ENCODE peak calls at places on chromosomes 2 and 18, in eight cellular contexts. D is GM06990, K is Calu3, F is brain microvascular endothelial cell, H is fibroblast of lung, N is lower leg skin, Y is WTC11, Z is GM20000. G is an unnamed sample.
A peak's percentile ranks its signal among the peaks of the same experiment; 100 is the strongest.

GRCh38 chr2:83957001-83957400 is 502.1 kb downstream of the SUCLG1 start:
- DNase-seq in D (no peak), K (no peak), F (no peak), H (no peak), N (no peak), Y (no peak), Z (no peak), G (no peak)

GRCh38 chr18:36176739-36177138 is 10.6 kb upstream of the MOCOS start:
- DNase-seq in D (no peak), K (no peak), F (peak; percentile 36), H (peak; percentile 34), N (no peak), Y (no peak), Z (no peak), G (no peak)

GRCh38 chr18:63882333-63883141 is 5.0 kb upstream of the SERPINB2 start:
- DNase-seq in D (no peak), K (peak; percentile 88), F (peak; percentile 99), H (peak; percentile 88), N (peak; percentile 55), Y (no peak), Z (no peak), G (peak; percentile 82)

GRCh38 chr2:164812378-164812777 is 29.2 kb downstream of the COBLL1 start:
- DNase-seq in D (no peak), K (no peak), F (no peak), H (no peak), N (no peak), Y (no peak), Z (no peak), G (no peak)

GRCh38 chr2:173545364-173545734 is 190.7 kb downstream of the CDCA7 start:
- DNase-seq in D (no peak), K (peak; percentile 22), F (peak; percentile 37), H (no peak), N (no peak), Y (no peak), Z (no peak), G (no peak)

GRCh38 chr2:238653436-238654109 is 194.3 kb upstream of the TWIST2 start:
- DNase-seq in D (no peak), K (no peak), F (no peak), H (no peak), N (peak; percentile 11), Y (no peak), Z (no peak), G (no peak)

GRCh38 chr2:102064679-102065674 is 73.2 kb downstream of the IL1R2 start:
- DNase-seq in D (no peak), K (no peak), F (peak; percentile 51), H (no peak), N (no peak), Y (no peak), Z (no peak), G (no peak)

GRCh38 chr2:109349555-109350430 is 220.8 kb downstream of the SH3RF3 start:
- DNase-seq in D (no peak), K (no peak), F (no peak), H (no peak), N (no peak), Y (peak; percentile 38), Z (no peak), G (no peak)

GRCh38 chr2:47799210-47799609 is 16.3 kb downstream of the MSH6 start:
- DNase-seq in D (no peak), K (no peak), F (no peak), H (no peak), N (no peak), Y (no peak), Z (no peak), G (no peak)

GRCh38 chr2:159030674-159031380 is 62.4 kb downstream of the TANC1 start:
- DNase-seq in D (no peak), K (peak; percentile 23), F (peak; percentile 66), H (peak; percentile 86), N (no peak), Y (no peak), Z (no peak), G (no peak)

GRCh38 chr2:100721693-100722092 is 98.2 kb upstream of the NPAS2 start:
- DNase-seq in D (no peak), K (peak; percentile 8), F (no peak), H (no peak), N (no peak), Y (no peak), Z (no peak), G (no peak)

GRCh38 chr2:128445533-128445900 is 126.8 kb upstream of the HS6ST1 start:
- DNase-seq in D (no peak), K (no peak), F (no peak), H (no peak), N (peak; percentile 8), Y (no peak), Z (no peak), G (no peak)

GRCh38 chr2:80548469-80548868 is 243.9 kb upstream of the LRRTM1 start:
- DNase-seq in D (no peak), K (no peak), F (no peak), H (no peak), N (peak; percentile 18), Y (no peak), Z (no peak), G (no peak)

GRCh38 chr2:12169060-12169406 is 422.6 kb downstream of the LPIN1 start:
- DNase-seq in D (no peak), K (no peak), F (peak; percentile 89), H (peak; percentile 97), N (peak; percentile 72), Y (no peak), Z (no peak), G (peak; percentile 93)

GRCh38 chr2:232142049-232142448 is 180.5 kb downstream of the DIS3L2 start:
- DNase-seq in D (no peak), K (peak; percentile 19), F (peak; percentile 27), H (peak; percentile 45), N (no peak), Y (peak; percentile 44), Z (peak; percentile 27), G (no peak)

GRCh38 chr2:70123051-70123828 is 36.0 kb downstream of the PCBP1 start:
- DNase-seq in D (no peak), K (no peak), F (no peak), H (peak; percentile 72), N (peak; percentile 75), Y (peak; percentile 86), Z (no peak), G (no peak)

GRCh38 chr2:61727746-61728145 is 126.1 kb downstream of the FAM161A start:
- DNase-seq in D (peak; percentile 19), K (no peak), F (peak; percentile 24), H (peak; percentile 5), N (no peak), Y (no peak), Z (no peak), G (no peak)

DNA sequence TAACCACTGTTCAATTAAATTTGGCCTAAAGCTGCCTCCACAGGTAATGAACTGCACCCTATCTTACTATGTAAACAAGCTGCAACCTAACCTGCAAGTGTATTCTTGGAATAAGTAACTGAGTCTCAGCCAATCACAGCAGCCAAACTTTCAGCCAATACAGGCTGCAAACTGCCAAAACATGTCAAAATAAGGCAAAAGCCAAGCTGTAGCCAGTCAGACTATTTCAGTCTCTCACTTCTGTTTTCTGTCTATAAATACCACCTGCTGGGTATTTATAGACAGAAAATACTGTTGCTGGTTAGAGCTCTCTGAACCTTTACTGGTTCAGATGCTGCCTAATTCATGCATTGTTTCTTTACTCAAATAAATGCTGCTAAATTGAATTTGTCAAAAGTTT is 14.3 kb downstream of the C2orf76 start:
- DNase-seq in D (peak; percentile 59), K (no peak), F (no peak), H (no peak), N (no peak), Y (no peak), Z (peak; percentile 69), G (no peak)
- TF ChIP-seq CTCF in D (no peak), K (no peak), F (no peak), H (no peak), N (no peak), Y (no peak), Z (no peak), G (no peak)

DNA sequence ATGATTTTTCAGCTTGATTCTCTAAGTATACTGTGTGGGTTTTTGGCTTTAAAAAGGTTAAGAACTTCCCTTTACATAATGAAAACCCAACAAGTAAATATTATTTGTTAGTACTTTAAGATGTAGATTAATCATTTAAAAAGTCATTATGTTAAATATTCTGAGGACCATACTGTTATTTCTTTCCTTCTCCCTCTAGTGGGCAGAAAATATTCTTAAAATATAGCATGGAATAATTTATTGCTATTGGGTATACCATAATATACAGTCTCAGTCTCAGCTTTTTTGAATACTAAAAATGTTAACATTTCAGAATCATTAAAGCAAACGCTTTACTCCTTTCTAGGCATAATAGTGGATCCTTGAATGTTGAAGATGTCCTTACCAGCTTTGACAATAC is 28.1 kb downstream of the CAMKMT start:
- DNase-seq in D (no peak), K (no peak), F (no peak), H (peak; percentile 5), N (no peak), Y (no peak), Z (no peak), G (no peak)
- TF ChIP-seq CTCF in D (peak; percentile 5), K (peak; percentile 17), F (no peak), H (no peak), N (no peak), Y (no peak), Z (no peak), G (no peak)

GRCh38 chr18:55779461-55779710 is 191.4 kb upstream of the TCF4 start:
- DNase-seq in D (peak; percentile 3), K (no peak), F (no peak), H (no peak), N (no peak), Y (peak; percentile 27), Z (no peak), G (no peak)

GRCh38 chr18:55783921-55784320 is 195.9 kb upstream of the TCF4 start:
- DNase-seq in D (no peak), K (no peak), F (no peak), H (no peak), N (no peak), Y (no peak), Z (no peak), G (no peak)

GRCh38 chr18:55780591-55781071 is 192.6 kb upstream of the TCF4 start:
- DNase-seq in D (no peak), K (no peak), F (no peak), H (peak; percentile 29), N (no peak), Y (no peak), Z (peak; percentile 19), G (no peak)

GRCh38 chr18:55779711-55780590 is 192.0 kb upstream of the TCF4 start:
- DNase-seq in D (peak; percentile 22), K (no peak), F (no peak), H (no peak), N (no peak), Y (peak; percentile 51), Z (peak; percentile 25), G (no peak)

GRCh38 chr18:55781481-55781957 is 193.5 kb upstream of the TCF4 start:
- DNase-seq in D (no peak), K (peak; percentile 40), F (peak; percentile 75), H (peak; percentile 83), N (peak; percentile 29), Y (peak; percentile 70), Z (peak; percentile 15), G (peak; percentile 14)
- TF ChIP-seq CTCF in D (peak; percentile 30), K (peak; percentile 50), F (peak; percentile 92), H (peak; percentile 91), N (no peak), Y (peak; percentile 51), Z (no peak), G (peak; percentile 75)

GRCh38 chr2:122329266-122329665 is 573.8 kb downstream of the TSN start:
- DNase-seq in D (no peak), K (no peak), F (no peak), H (no peak), N (no peak), Y (no peak), Z (no peak), G (no peak)
- TF ChIP-seq CTCF in D (no peak), K (no peak), F (no peak), H (no peak), N (no peak), Y (no peak), Z (no peak), G (no peak)